ENCODE peak calls at places on chromosomes 1 and 21, in eight cellular contexts. One of them, this sample, is unnamed.
A peak's percentile ranks its signal among the peaks of the same experiment; 100 is the strongest.

GRCh38 chr1:206556748-206557635 is 49.7 kb downstream of the RASSF5 start:
- DNase-seq in cardiac muscle cell: peak; percentile 81
- DNase-seq in CD8-positive, alpha-beta memory T cell: peak; percentile 91
- DNase-seq in GM23248: peak; percentile 71
- DNase-seq in neuronal stem cell: peak; percentile 48
- DNase-seq in PC-9: peak; percentile 59
- DNase-seq in fibroblast of lung: peak; percentile 50
- DNase-seq in suprapubic skin: peak; percentile 87
- DNase-seq in this sample: no peak

GRCh38 chr1:29736582-29737188 is 500.4 kb downstream of the PTPRU start:
- DNase-seq in cardiac muscle cell: peak; percentile 92
- DNase-seq in CD8-positive, alpha-beta memory T cell: no peak
- DNase-seq in GM23248: peak; percentile 72
- DNase-seq in neuronal stem cell: peak; percentile 82
- DNase-seq in PC-9: peak; percentile 22
- DNase-seq in fibroblast of lung: peak; percentile 53
- DNase-seq in suprapubic skin: no peak
- DNase-seq in this sample: peak; percentile 18

GRCh38 chr1:201185527-201186128 is 5.0 kb upstream of the IGFN1 start:
- DNase-seq in cardiac muscle cell: no peak
- DNase-seq in CD8-positive, alpha-beta memory T cell: no peak
- DNase-seq in GM23248: no peak
- DNase-seq in neuronal stem cell: no peak
- DNase-seq in PC-9: no peak
- DNase-seq in fibroblast of lung: no peak
- DNase-seq in suprapubic skin: peak; percentile 51
- DNase-seq in this sample: no peak

GRCh38 chr1:245870698-245871097 is 636.4 kb downstream of the SMYD3 start:
- DNase-seq in cardiac muscle cell: no peak
- DNase-seq in CD8-positive, alpha-beta memory T cell: no peak
- DNase-seq in GM23248: no peak
- DNase-seq in neuronal stem cell: no peak
- DNase-seq in PC-9: no peak
- DNase-seq in fibroblast of lung: peak; percentile 53
- DNase-seq in suprapubic skin: no peak
- DNase-seq in this sample: no peak

GRCh38 chr1:62437273-62437945 is 560 bp downstream of the USP1 start:
- DNase-seq in cardiac muscle cell: peak; percentile 39
- DNase-seq in CD8-positive, alpha-beta memory T cell: no peak
- DNase-seq in GM23248: peak; percentile 54
- DNase-seq in neuronal stem cell: peak; percentile 18
- DNase-seq in PC-9: no peak
- DNase-seq in fibroblast of lung: peak; percentile 11
- DNase-seq in suprapubic skin: peak; percentile 81
- DNase-seq in this sample: no peak

GRCh38 chr1:53134961-53135734 is 7.3 kb downstream of the SLC1A7 start:
- DNase-seq in cardiac muscle cell: no peak
- DNase-seq in CD8-positive, alpha-beta memory T cell: no peak
- DNase-seq in GM23248: peak; percentile 97
- DNase-seq in neuronal stem cell: no peak
- DNase-seq in PC-9: no peak
- DNase-seq in fibroblast of lung: peak; percentile 87
- DNase-seq in suprapubic skin: no peak
- DNase-seq in this sample: peak; percentile 74

GRCh38 chr21:17139696-17140095 is 373.1 kb upstream of the CXADR start:
- DNase-seq in cardiac muscle cell: no peak
- DNase-seq in CD8-positive, alpha-beta memory T cell: no peak
- DNase-seq in GM23248: peak; percentile 30
- DNase-seq in neuronal stem cell: no peak
- DNase-seq in PC-9: no peak
- DNase-seq in fibroblast of lung: no peak
- DNase-seq in suprapubic skin: no peak
- DNase-seq in this sample: no peak

GRCh38 chr1:181936768-181937581 is 124.5 kb downstream of the ZNF648 start:
- DNase-seq in cardiac muscle cell: peak; percentile 76
- DNase-seq in CD8-positive, alpha-beta memory T cell: no peak
- DNase-seq in GM23248: peak; percentile 38
- DNase-seq in neuronal stem cell: peak; percentile 61
- DNase-seq in PC-9: peak; percentile 30
- DNase-seq in fibroblast of lung: peak; percentile 10
- DNase-seq in suprapubic skin: no peak
- DNase-seq in this sample: no peak

GRCh38 chr1:201266774-201267173 is 16.5 kb upstream of the PKP1 start:
- DNase-seq in cardiac muscle cell: no peak
- DNase-seq in CD8-positive, alpha-beta memory T cell: no peak
- DNase-seq in GM23248: peak; percentile 98
- DNase-seq in neuronal stem cell: no peak
- DNase-seq in PC-9: no peak
- DNase-seq in fibroblast of lung: peak; percentile 90
- DNase-seq in suprapubic skin: no peak
- DNase-seq in this sample: peak; percentile 72

GRCh38 chr1:68232354-68233148 is at the start of gene WLS:
- DNase-seq in cardiac muscle cell: peak; percentile 92
- DNase-seq in CD8-positive, alpha-beta memory T cell: no peak
- DNase-seq in GM23248: peak; percentile 90
- DNase-seq in neuronal stem cell: no peak
- DNase-seq in PC-9: peak; percentile 59
- DNase-seq in fibroblast of lung: peak; percentile 83
- DNase-seq in suprapubic skin: peak; percentile 83
- DNase-seq in this sample: peak; percentile 60

GRCh38 chr1:18526436-18527275 is 45.9 kb downstream of the KLHDC7A start:
- DNase-seq in cardiac muscle cell: no peak
- DNase-seq in CD8-positive, alpha-beta memory T cell: no peak
- DNase-seq in GM23248: no peak
- DNase-seq in neuronal stem cell: no peak
- DNase-seq in PC-9: no peak
- DNase-seq in fibroblast of lung: no peak
- DNase-seq in suprapubic skin: peak; percentile 10
- DNase-seq in this sample: no peak

GRCh38 chr1:227370463-227371254 is 52.4 kb upstream of the CDC42BPA start:
- DNase-seq in cardiac muscle cell: no peak
- DNase-seq in CD8-positive, alpha-beta memory T cell: no peak
- DNase-seq in GM23248: peak; percentile 37
- DNase-seq in neuronal stem cell: no peak
- DNase-seq in PC-9: no peak
- DNase-seq in fibroblast of lung: peak; percentile 69
- DNase-seq in suprapubic skin: no peak
- DNase-seq in this sample: no peak

GRCh38 chr1:116033322-116033721 is 57.0 kb downstream of the SLC22A15 start:
- DNase-seq in cardiac muscle cell: no peak
- DNase-seq in CD8-positive, alpha-beta memory T cell: no peak
- DNase-seq in GM23248: no peak
- DNase-seq in neuronal stem cell: peak; percentile 74
- DNase-seq in PC-9: no peak
- DNase-seq in fibroblast of lung: no peak
- DNase-seq in suprapubic skin: no peak
- DNase-seq in this sample: no peak

GRCh38 chr1:79188371-79188770 is 181.8 kb upstream of the ADGRL4 start:
- DNase-seq in cardiac muscle cell: no peak
- DNase-seq in CD8-positive, alpha-beta memory T cell: no peak
- DNase-seq in GM23248: peak; percentile 38
- DNase-seq in neuronal stem cell: no peak
- DNase-seq in PC-9: no peak
- DNase-seq in fibroblast of lung: peak; percentile 56
- DNase-seq in suprapubic skin: no peak
- DNase-seq in this sample: no peak

GRCh38 chr1:180286417-180286816 is 56.4 kb downstream of the LHX4 start:
- DNase-seq in cardiac muscle cell: no peak
- DNase-seq in CD8-positive, alpha-beta memory T cell: no peak
- DNase-seq in GM23248: no peak
- DNase-seq in neuronal stem cell: no peak
- DNase-seq in PC-9: no peak
- DNase-seq in fibroblast of lung: no peak
- DNase-seq in suprapubic skin: no peak
- DNase-seq in this sample: no peak

GRCh38 chr1:116373451-116374339 is 651 bp downstream of the ATP1A1 start:
- DNase-seq in cardiac muscle cell: peak; percentile 53
- DNase-seq in CD8-positive, alpha-beta memory T cell: peak; percentile 82
- DNase-seq in GM23248: peak; percentile 81
- DNase-seq in neuronal stem cell: peak; percentile 71
- DNase-seq in PC-9: peak; percentile 64
- DNase-seq in fibroblast of lung: peak; percentile 49
- DNase-seq in suprapubic skin: peak; percentile 87
- DNase-seq in this sample: no peak

GRCh38 chr1:247415423-247416361 is at the start of gene NLRP3:
- DNase-seq in cardiac muscle cell: no peak
- DNase-seq in CD8-positive, alpha-beta memory T cell: peak; percentile 60
- DNase-seq in GM23248: peak; percentile 58
- DNase-seq in neuronal stem cell: no peak
- DNase-seq in PC-9: peak; percentile 44
- DNase-seq in fibroblast of lung: no peak
- DNase-seq in suprapubic skin: no peak
- DNase-seq in this sample: no peak

GRCh38 chr1:111669268-111669667 is 49.7 kb downstream of the RAP1A start:
- DNase-seq in cardiac muscle cell: no peak
- DNase-seq in CD8-positive, alpha-beta memory T cell: no peak
- DNase-seq in GM23248: peak; percentile 34
- DNase-seq in neuronal stem cell: no peak
- DNase-seq in PC-9: no peak
- DNase-seq in fibroblast of lung: peak; percentile 25
- DNase-seq in suprapubic skin: no peak
- DNase-seq in this sample: no peak

GRCh38 chr1:111604931-111605330 is 14.7 kb upstream of the RAP1A start:
- DNase-seq in cardiac muscle cell: no peak
- DNase-seq in CD8-positive, alpha-beta memory T cell: no peak
- DNase-seq in GM23248: peak; percentile 84
- DNase-seq in neuronal stem cell: no peak
- DNase-seq in PC-9: no peak
- DNase-seq in fibroblast of lung: peak; percentile 93
- DNase-seq in suprapubic skin: no peak
- DNase-seq in this sample: no peak

GRCh38 chr21:44931137-44931500 is 8.7 kb upstream of the SLX9 start:
- DNase-seq in cardiac muscle cell: no peak
- DNase-seq in CD8-positive, alpha-beta memory T cell: no peak
- DNase-seq in GM23248: peak; percentile 75
- DNase-seq in neuronal stem cell: no peak
- DNase-seq in PC-9: no peak
- DNase-seq in fibroblast of lung: no peak
- DNase-seq in suprapubic skin: no peak
- DNase-seq in this sample: no peak

GRCh38 chr1:156805766-156806511 is 10.7 kb downstream of the SH2D2A start:
- DNase-seq in cardiac muscle cell: no peak
- DNase-seq in CD8-positive, alpha-beta memory T cell: no peak
- DNase-seq in GM23248: peak; percentile 66
- DNase-seq in neuronal stem cell: no peak
- DNase-seq in PC-9: no peak
- DNase-seq in fibroblast of lung: peak; percentile 93
- DNase-seq in suprapubic skin: no peak
- DNase-seq in this sample: peak; percentile 82

GRCh38 chr1:89843279-89844121 is 22.7 kb downstream of the LRRC8D start:
- DNase-seq in cardiac muscle cell: peak; percentile 79
- DNase-seq in CD8-positive, alpha-beta memory T cell: peak; percentile 85
- DNase-seq in GM23248: peak; percentile 84
- DNase-seq in neuronal stem cell: peak; percentile 48
- DNase-seq in PC-9: peak; percentile 67
- DNase-seq in fibroblast of lung: peak; percentile 72
- DNase-seq in suprapubic skin: peak; percentile 70
- DNase-seq in this sample: no peak

GRCh38 chr1:91098299-91098901 is 76.6 kb upstream of the ZNF644 start:
- DNase-seq in cardiac muscle cell: peak; percentile 27
- DNase-seq in CD8-positive, alpha-beta memory T cell: no peak
- DNase-seq in GM23248: no peak
- DNase-seq in neuronal stem cell: no peak
- DNase-seq in PC-9: no peak
- DNase-seq in fibroblast of lung: peak; percentile 10
- DNase-seq in suprapubic skin: no peak
- DNase-seq in this sample: no peak

GRCh38 chr1:24311731-24312130 is 7.4 kb upstream of the GRHL3 start:
- DNase-seq in cardiac muscle cell: no peak
- DNase-seq in CD8-positive, alpha-beta memory T cell: no peak
- DNase-seq in GM23248: no peak
- DNase-seq in neuronal stem cell: no peak
- DNase-seq in PC-9: no peak
- DNase-seq in fibroblast of lung: no peak
- DNase-seq in suprapubic skin: no peak
- DNase-seq in this sample: no peak
- H3K27ac ChIP-seq in cardiac muscle cell: no peak overlapping the region
- H3K27ac ChIP-seq in CD8-positive, alpha-beta memory T cell: no peak overlapping the region
- H3K27ac ChIP-seq in GM23248: no peak overlapping the region
- H3K27ac ChIP-seq in neuronal stem cell: no peak overlapping the region
- H3K27ac ChIP-seq in PC-9: no peak overlapping the region
- H3K27ac ChIP-seq in fibroblast of lung: no peak overlapping the region
- H3K27ac ChIP-seq in suprapubic skin: no peak overlapping the region
- H3K27ac ChIP-seq in this sample: no peak overlapping the region

GRCh38 chr1:236164273-236164672 is 21.9 kb downstream of the GPR137B start:
- DNase-seq in cardiac muscle cell: no peak
- DNase-seq in CD8-positive, alpha-beta memory T cell: no peak
- DNase-seq in GM23248: no peak
- DNase-seq in neuronal stem cell: no peak
- DNase-seq in PC-9: no peak
- DNase-seq in fibroblast of lung: no peak
- DNase-seq in suprapubic skin: no peak
- DNase-seq in this sample: no peak
- H3K4me3 ChIP-seq in cardiac muscle cell: no peak overlapping the region
- H3K4me3 ChIP-seq in CD8-positive, alpha-beta memory T cell: no peak overlapping the region
- H3K4me3 ChIP-seq in GM23248: no peak overlapping the region
- H3K4me3 ChIP-seq in neuronal stem cell: no peak overlapping the region
- H3K4me3 ChIP-seq in PC-9: no peak overlapping the region
- H3K4me3 ChIP-seq in fibroblast of lung: no peak overlapping the region
- H3K4me3 ChIP-seq in suprapubic skin: no peak overlapping the region
- H3K4me3 ChIP-seq in this sample: no peak overlapping the region

GRCh38 chr1:217253351-217253750 is 377.5 kb downstream of the GPATCH2 start:
- DNase-seq in cardiac muscle cell: no peak
- DNase-seq in CD8-positive, alpha-beta memory T cell: no peak
- DNase-seq in GM23248: no peak
- DNase-seq in neuronal stem cell: no peak
- DNase-seq in PC-9: no peak
- DNase-seq in fibroblast of lung: no peak
- DNase-seq in suprapubic skin: no peak
- DNase-seq in this sample: no peak
- H3K27ac ChIP-seq in cardiac muscle cell: no peak overlapping the region
- H3K27ac ChIP-seq in CD8-positive, alpha-beta memory T cell: no peak overlapping the region
- H3K27ac ChIP-seq in GM23248: no peak overlapping the region
- H3K27ac ChIP-seq in neuronal stem cell: no peak overlapping the region
- H3K27ac ChIP-seq in PC-9: no peak overlapping the region
- H3K27ac ChIP-seq in fibroblast of lung: no peak overlapping the region
- H3K27ac ChIP-seq in suprapubic skin: no peak overlapping the region
- H3K27ac ChIP-seq in this sample: no peak overlapping the region

GRCh38 chr1:32464191-32464715 is 619 bp upstream of the ZBTB8B start:
- DNase-seq in cardiac muscle cell: peak; percentile 49
- DNase-seq in CD8-positive, alpha-beta memory T cell: no peak
- DNase-seq in GM23248: peak; percentile 52
- DNase-seq in neuronal stem cell: peak; percentile 35
- DNase-seq in PC-9: no peak
- DNase-seq in fibroblast of lung: peak; percentile 27
- DNase-seq in suprapubic skin: no peak
- DNase-seq in this sample: no peak
- H3K4me3 ChIP-seq in cardiac muscle cell: peak overlapping the region; percentile 64
- H3K4me3 ChIP-seq in CD8-positive, alpha-beta memory T cell: peak overlapping the region; percentile 1
- H3K4me3 ChIP-seq in GM23248: peak overlapping the region; percentile 52
- H3K4me3 ChIP-seq in neuronal stem cell: peak overlapping the region; percentile 82
- H3K4me3 ChIP-seq in PC-9: no peak overlapping the region
- H3K4me3 ChIP-seq in fibroblast of lung: peak overlapping the region; percentile 16
- H3K4me3 ChIP-seq in suprapubic skin: peak overlapping the region; percentile 49
- H3K4me3 ChIP-seq in this sample: peak overlapping the region; percentile 53

GRCh38 chr1:183869230-183869629 is 64.3 kb downstream of the RGL1 start:
- DNase-seq in cardiac muscle cell: no peak
- DNase-seq in CD8-positive, alpha-beta memory T cell: no peak
- DNase-seq in GM23248: no peak
- DNase-seq in neuronal stem cell: no peak
- DNase-seq in PC-9: no peak
- DNase-seq in fibroblast of lung: no peak
- DNase-seq in suprapubic skin: no peak
- DNase-seq in this sample: no peak
- H3K27ac ChIP-seq in cardiac muscle cell: no peak overlapping the region
- H3K27ac ChIP-seq in CD8-positive, alpha-beta memory T cell: no peak overlapping the region
- H3K27ac ChIP-seq in GM23248: peak overlapping the region; percentile 83
- H3K27ac ChIP-seq in neuronal stem cell: no peak overlapping the region
- H3K27ac ChIP-seq in PC-9: no peak overlapping the region
- H3K27ac ChIP-seq in fibroblast of lung: no peak overlapping the region
- H3K27ac ChIP-seq in suprapubic skin: no peak overlapping the region
- H3K27ac ChIP-seq in this sample: no peak overlapping the region